ENCODE peak calls at places on chromosome 12, in eight cellular contexts. One of them, this sample, is unnamed.

GRCh38 chr12:46577063-46577776 is 204.6 kb upstream of the SLC38A2 start:
- DNase-seq in gastrocnemius medialis: no peak
- DNase-seq in upper lobe of right lung: no peak
- DNase-seq in CD4-positive, alpha-beta memory T cell: no peak
- DNase-seq in GM12878: no peak
- DNase-seq in cardiac muscle cell: no peak
- DNase-seq in PC-3: no peak
- DNase-seq in A673: no peak
- DNase-seq in this sample: no peak

GRCh38 chr12:47881826-47882427 is 22.9 kb downstream of the VDR start:
- DNase-seq in gastrocnemius medialis: no peak
- DNase-seq in upper lobe of right lung: no peak
- DNase-seq in CD4-positive, alpha-beta memory T cell: no peak
- DNase-seq in GM12878: no peak
- DNase-seq in cardiac muscle cell: no peak
- DNase-seq in PC-3: peak; percentile 60
- DNase-seq in A673: no peak
- DNase-seq in this sample: no peak

GRCh38 chr12:121033625-121034349 is 5.3 kb downstream of the OASL start:
- DNase-seq in gastrocnemius medialis: no peak
- DNase-seq in upper lobe of right lung: no peak
- DNase-seq in CD4-positive, alpha-beta memory T cell: peak; percentile 88
- DNase-seq in GM12878: peak; percentile 38
- DNase-seq in cardiac muscle cell: no peak
- DNase-seq in PC-3: peak; percentile 87
- DNase-seq in A673: peak; percentile 84
- DNase-seq in this sample: peak; percentile 55

GRCh38 chr12:56338643-56339422 is at the start of gene IL23A:
- DNase-seq in gastrocnemius medialis: no peak
- DNase-seq in upper lobe of right lung: no peak
- DNase-seq in CD4-positive, alpha-beta memory T cell: peak; percentile 98
- DNase-seq in GM12878: peak; percentile 61
- DNase-seq in cardiac muscle cell: no peak
- DNase-seq in PC-3: peak; percentile 88
- DNase-seq in A673: no peak
- DNase-seq in this sample: peak; percentile 75

GRCh38 chr12:109993091-109993490 is 3.1 kb downstream of the GIT2 start:
- DNase-seq in gastrocnemius medialis: no peak
- DNase-seq in upper lobe of right lung: no peak
- DNase-seq in CD4-positive, alpha-beta memory T cell: no peak
- DNase-seq in GM12878: no peak
- DNase-seq in cardiac muscle cell: no peak
- DNase-seq in PC-3: no peak
- DNase-seq in A673: no peak
- DNase-seq in this sample: no peak

GRCh38 chr12:80189241-80189640 is 89.9 kb downstream of the OTOGL start:
- DNase-seq in gastrocnemius medialis: no peak
- DNase-seq in upper lobe of right lung: no peak
- DNase-seq in CD4-positive, alpha-beta memory T cell: no peak
- DNase-seq in GM12878: no peak
- DNase-seq in cardiac muscle cell: no peak
- DNase-seq in PC-3: no peak
- DNase-seq in A673: no peak
- DNase-seq in this sample: no peak

GRCh38 chr12:98595152-98595988 is 1.9 kb downstream of the SLC25A3 start:
- DNase-seq in gastrocnemius medialis: no peak
- DNase-seq in upper lobe of right lung: no peak
- DNase-seq in CD4-positive, alpha-beta memory T cell: peak; percentile 57
- DNase-seq in GM12878: no peak
- DNase-seq in cardiac muscle cell: no peak
- DNase-seq in PC-3: peak; percentile 70
- DNase-seq in A673: peak; percentile 32
- DNase-seq in this sample: peak; percentile 21

GRCh38 chr12:89730060-89730459 is 21.4 kb upstream of the ATP2B1 start:
- DNase-seq in gastrocnemius medialis: no peak
- DNase-seq in upper lobe of right lung: no peak
- DNase-seq in CD4-positive, alpha-beta memory T cell: no peak
- DNase-seq in GM12878: no peak
- DNase-seq in cardiac muscle cell: no peak
- DNase-seq in PC-3: no peak
- DNase-seq in A673: no peak
- DNase-seq in this sample: no peak

GRCh38 chr12:131378176-131378842 is 332.6 kb upstream of the SFSWAP start:
- DNase-seq in gastrocnemius medialis: no peak
- DNase-seq in upper lobe of right lung: peak; percentile 56
- DNase-seq in CD4-positive, alpha-beta memory T cell: no peak
- DNase-seq in GM12878: no peak
- DNase-seq in cardiac muscle cell: no peak
- DNase-seq in PC-3: no peak
- DNase-seq in A673: no peak
- DNase-seq in this sample: no peak

GRCh38 chr12:27666510-27666909 is 29.7 kb upstream of the REP15 start:
- DNase-seq in gastrocnemius medialis: no peak
- DNase-seq in upper lobe of right lung: no peak
- DNase-seq in CD4-positive, alpha-beta memory T cell: no peak
- DNase-seq in GM12878: no peak
- DNase-seq in cardiac muscle cell: no peak
- DNase-seq in PC-3: no peak
- DNase-seq in A673: no peak
- DNase-seq in this sample: no peak

GRCh38 chr12:67721216-67721615 is 72.7 kb downstream of the DYRK2 start:
- DNase-seq in gastrocnemius medialis: no peak
- DNase-seq in upper lobe of right lung: no peak
- DNase-seq in CD4-positive, alpha-beta memory T cell: no peak
- DNase-seq in GM12878: no peak
- DNase-seq in cardiac muscle cell: peak; percentile 37
- DNase-seq in PC-3: no peak
- DNase-seq in A673: no peak
- DNase-seq in this sample: no peak

GRCh38 chr12:11741434-11742092 is 92.1 kb downstream of the ETV6 start:
- DNase-seq in gastrocnemius medialis: no peak
- DNase-seq in upper lobe of right lung: no peak
- DNase-seq in CD4-positive, alpha-beta memory T cell: no peak
- DNase-seq in GM12878: no peak
- DNase-seq in cardiac muscle cell: no peak
- DNase-seq in PC-3: peak; percentile 22
- DNase-seq in A673: no peak
- DNase-seq in this sample: no peak

GRCh38 chr12:27779416-27779815 is 617 bp upstream of the KLHL42 start:
- DNase-seq in gastrocnemius medialis: no peak
- DNase-seq in upper lobe of right lung: no peak
- DNase-seq in CD4-positive, alpha-beta memory T cell: peak; percentile 35
- DNase-seq in GM12878: no peak
- DNase-seq in cardiac muscle cell: no peak
- DNase-seq in PC-3: no peak
- DNase-seq in A673: no peak
- DNase-seq in this sample: no peak

GRCh38 chr12:27331299-27331926 is 1.2 kb upstream of the BMAL2 start:
- DNase-seq in gastrocnemius medialis: no peak
- DNase-seq in upper lobe of right lung: no peak
- DNase-seq in CD4-positive, alpha-beta memory T cell: no peak
- DNase-seq in GM12878: peak; percentile 76
- DNase-seq in cardiac muscle cell: no peak
- DNase-seq in PC-3: peak; percentile 99
- DNase-seq in A673: peak; percentile 19
- DNase-seq in this sample: peak; percentile 65

GRCh38 chr12:29026419-29026818 is 122.7 kb upstream of the FAR2 start:
- DNase-seq in gastrocnemius medialis: no peak
- DNase-seq in upper lobe of right lung: no peak
- DNase-seq in CD4-positive, alpha-beta memory T cell: no peak
- DNase-seq in GM12878: no peak
- DNase-seq in cardiac muscle cell: no peak
- DNase-seq in PC-3: peak; percentile 28
- DNase-seq in A673: no peak
- DNase-seq in this sample: no peak

GRCh38 chr12:50764116-50764860 is 387 bp downstream of the ATF1 start:
- DNase-seq in gastrocnemius medialis: no peak
- DNase-seq in upper lobe of right lung: peak; percentile 88
- DNase-seq in CD4-positive, alpha-beta memory T cell: peak; percentile 91
- DNase-seq in GM12878: no peak
- DNase-seq in cardiac muscle cell: peak; percentile 63
- DNase-seq in PC-3: no peak
- DNase-seq in A673: peak; percentile 70
- DNase-seq in this sample: peak; percentile 78

GRCh38 chr12:130687190-130687589 is 28.9 kb downstream of the RIMBP2 start:
- DNase-seq in gastrocnemius medialis: no peak
- DNase-seq in upper lobe of right lung: no peak
- DNase-seq in CD4-positive, alpha-beta memory T cell: no peak
- DNase-seq in GM12878: no peak
- DNase-seq in cardiac muscle cell: no peak
- DNase-seq in PC-3: no peak
- DNase-seq in A673: no peak
- DNase-seq in this sample: no peak

GRCh38 chr12:459430-460258 is at the start of gene B4GALNT3:
- DNase-seq in gastrocnemius medialis: no peak
- DNase-seq in upper lobe of right lung: peak; percentile 89
- DNase-seq in CD4-positive, alpha-beta memory T cell: peak; percentile 62
- DNase-seq in GM12878: no peak
- DNase-seq in cardiac muscle cell: peak; percentile 83
- DNase-seq in PC-3: peak; percentile 34
- DNase-seq in A673: peak; percentile 66
- DNase-seq in this sample: peak; percentile 22

GRCh38 chr12:7542046-7542445 is 38.5 kb upstream of the CD163 start:
- DNase-seq in gastrocnemius medialis: no peak
- DNase-seq in upper lobe of right lung: no peak
- DNase-seq in CD4-positive, alpha-beta memory T cell: no peak
- DNase-seq in GM12878: no peak
- DNase-seq in cardiac muscle cell: no peak
- DNase-seq in PC-3: no peak
- DNase-seq in A673: no peak
- DNase-seq in this sample: no peak
- H3K4me1 ChIP-seq in gastrocnemius medialis: no peaks in the 10 kb centered on the region
- H3K4me1 ChIP-seq in upper lobe of right lung: peaks cover 4% of the 10 kb centered on the region
- H3K4me1 ChIP-seq in CD4-positive, alpha-beta memory T cell: no peaks in the 10 kb centered on the region
- H3K4me1 ChIP-seq in GM12878: no peaks in the 10 kb centered on the region
- H3K4me1 ChIP-seq in cardiac muscle cell: no peaks in the 10 kb centered on the region
- H3K4me1 ChIP-seq in PC-3: no peaks in the 10 kb centered on the region
- H3K4me1 ChIP-seq in A673: no peaks in the 10 kb centered on the region
- H3K4me1 ChIP-seq in this sample: no peaks in the 10 kb centered on the region

DNA sequence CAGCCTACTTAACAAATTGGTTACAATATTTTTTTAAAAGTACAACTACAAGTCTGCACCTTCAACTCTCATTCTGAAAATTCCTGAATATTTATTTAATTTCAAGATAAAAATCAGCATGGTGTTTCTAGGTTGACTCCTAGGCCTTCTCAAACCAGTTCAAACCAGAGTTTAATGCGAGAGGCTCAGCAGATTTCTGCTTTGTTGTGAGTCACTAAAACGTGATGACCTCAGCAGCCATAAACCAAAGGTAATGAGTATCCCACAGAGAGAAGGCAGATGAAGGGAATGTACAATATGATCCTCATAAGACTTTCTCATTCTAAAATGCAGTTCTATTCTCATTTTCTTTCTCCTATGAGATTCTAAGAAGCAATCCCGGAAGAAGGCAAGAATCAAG is 1.5 kb downstream of the PRDM4 start:
- DNase-seq in gastrocnemius medialis: no peak
- DNase-seq in upper lobe of right lung: no peak
- DNase-seq in CD4-positive, alpha-beta memory T cell: peak; percentile 64
- DNase-seq in GM12878: no peak
- DNase-seq in cardiac muscle cell: no peak
- DNase-seq in PC-3: peak; percentile 92
- DNase-seq in A673: peak; percentile 74
- DNase-seq in this sample: peak; percentile 63
- H3K4me3 ChIP-seq in gastrocnemius medialis: peak overlapping the region; percentile 73
- H3K4me3 ChIP-seq in upper lobe of right lung: peak overlapping the region; percentile 83
- H3K4me3 ChIP-seq in CD4-positive, alpha-beta memory T cell: no peak overlapping the region
- H3K4me3 ChIP-seq in GM12878: peak overlapping the region; percentile 78
- H3K4me3 ChIP-seq in cardiac muscle cell: no peak overlapping the region
- H3K4me3 ChIP-seq in PC-3: peak overlapping the region; percentile 80
- H3K4me3 ChIP-seq in A673: peak overlapping the region; percentile 95
- H3K4me3 ChIP-seq in this sample: peak overlapping the region; percentile 91

DNA sequence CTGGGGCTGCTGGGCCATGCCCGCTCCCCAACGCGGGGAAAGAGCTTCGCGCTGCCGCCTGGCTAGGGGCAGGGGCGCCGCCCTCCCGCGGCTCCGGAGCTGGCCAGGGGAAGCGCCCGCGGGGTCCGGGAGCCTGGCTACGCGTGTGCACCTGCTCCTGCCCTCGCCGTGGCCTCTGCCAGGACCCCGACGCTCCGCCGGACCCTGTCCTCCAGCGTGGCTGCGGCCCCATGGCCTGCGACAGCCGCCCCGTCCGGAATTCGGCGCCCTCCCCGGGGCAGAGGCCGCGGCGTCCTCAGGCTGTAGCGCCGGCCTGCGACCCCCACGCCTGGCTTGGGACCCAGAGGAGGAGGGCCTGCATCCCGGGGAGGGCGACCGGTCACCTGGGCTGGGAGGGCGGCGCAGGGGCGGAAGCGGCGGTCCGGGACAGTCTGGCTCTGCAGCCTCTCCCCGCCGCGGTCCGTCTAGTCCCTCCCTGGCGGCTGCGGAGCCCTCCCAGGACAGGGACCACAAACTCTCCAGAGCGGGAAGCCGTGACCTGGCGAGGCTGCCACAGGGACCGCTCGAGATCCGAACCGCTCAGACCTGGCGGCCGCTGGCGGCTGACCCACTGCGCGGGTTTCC is 85.6 kb downstream of the ALG10 start:
- DNase-seq in gastrocnemius medialis: no peak
- DNase-seq in upper lobe of right lung: no peak
- DNase-seq in CD4-positive, alpha-beta memory T cell: no peak
- DNase-seq in GM12878: no peak
- DNase-seq in cardiac muscle cell: no peak
- DNase-seq in PC-3: no peak
- DNase-seq in A673: no peak
- DNase-seq in this sample: no peak
- H3K9me3 ChIP-seq in gastrocnemius medialis: no peaks in the 10 kb centered on the region
- H3K9me3 ChIP-seq in upper lobe of right lung: no peaks in the 10 kb centered on the region
- H3K9me3 ChIP-seq in CD4-positive, alpha-beta memory T cell: no peaks in the 10 kb centered on the region
- H3K9me3 ChIP-seq in GM12878: no peaks in the 10 kb centered on the region
- H3K9me3 ChIP-seq in cardiac muscle cell: no peaks in the 10 kb centered on the region
- H3K9me3 ChIP-seq in PC-3: no peaks in the 10 kb centered on the region
- H3K9me3 ChIP-seq in A673: peaks cover 4% of the 10 kb centered on the region
- H3K9me3 ChIP-seq in this sample: no peaks in the 10 kb centered on the region

GRCh38 chr12:21642707-21643389 is 14.8 kb downstream of the LDHB start:
- DNase-seq in gastrocnemius medialis: no peak
- DNase-seq in upper lobe of right lung: no peak
- DNase-seq in CD4-positive, alpha-beta memory T cell: no peak
- DNase-seq in GM12878: no peak
- DNase-seq in cardiac muscle cell: no peak
- DNase-seq in PC-3: no peak
- DNase-seq in A673: no peak
- DNase-seq in this sample: no peak

GRCh38 chr12:21648378-21648777 is 9.3 kb downstream of the LDHB start:
- DNase-seq in gastrocnemius medialis: no peak
- DNase-seq in upper lobe of right lung: no peak
- DNase-seq in CD4-positive, alpha-beta memory T cell: no peak
- DNase-seq in GM12878: no peak
- DNase-seq in cardiac muscle cell: no peak
- DNase-seq in PC-3: no peak
- DNase-seq in A673: no peak
- DNase-seq in this sample: no peak

GRCh38 chr12:21643758-21644157 is 13.9 kb downstream of the LDHB start:
- DNase-seq in gastrocnemius medialis: no peak
- DNase-seq in upper lobe of right lung: no peak
- DNase-seq in CD4-positive, alpha-beta memory T cell: no peak
- DNase-seq in GM12878: no peak
- DNase-seq in cardiac muscle cell: no peak
- DNase-seq in PC-3: no peak
- DNase-seq in A673: no peak
- DNase-seq in this sample: no peak

GRCh38 chr12:21647179-21647578 is 10.5 kb downstream of the LDHB start:
- DNase-seq in gastrocnemius medialis: no peak
- DNase-seq in upper lobe of right lung: no peak
- DNase-seq in CD4-positive, alpha-beta memory T cell: no peak
- DNase-seq in GM12878: no peak
- DNase-seq in cardiac muscle cell: no peak
- DNase-seq in PC-3: no peak
- DNase-seq in A673: no peak
- DNase-seq in this sample: no peak

GRCh38 chr12:21644516-21644915 is 13.1 kb downstream of the LDHB start:
- DNase-seq in gastrocnemius medialis: no peak
- DNase-seq in upper lobe of right lung: no peak
- DNase-seq in CD4-positive, alpha-beta memory T cell: no peak
- DNase-seq in GM12878: no peak
- DNase-seq in cardiac muscle cell: no peak
- DNase-seq in PC-3: no peak
- DNase-seq in A673: no peak
- DNase-seq in this sample: no peak
- H3K4me1 ChIP-seq in gastrocnemius medialis: no peaks in the 10 kb centered on the region
- H3K4me1 ChIP-seq in upper lobe of right lung: peaks cover 8% of the 10 kb centered on the region
- H3K4me1 ChIP-seq in CD4-positive, alpha-beta memory T cell: peaks cover 85% of the 10 kb centered on the region
- H3K4me1 ChIP-seq in GM12878: no peaks in the 10 kb centered on the region
- H3K4me1 ChIP-seq in cardiac muscle cell: no peaks in the 10 kb centered on the region
- H3K4me1 ChIP-seq in PC-3: no peaks in the 10 kb centered on the region
- H3K4me1 ChIP-seq in A673: peaks cover 68% of the 10 kb centered on the region
- H3K4me1 ChIP-seq in this sample: peaks cover 63% of the 10 kb centered on the region

This sample was measured in CD4-positive, CD25-positive, alpha-beta regulatory T cell.